ENCODE peak calls at places on chromosomes 1 and 21, in five cellular contexts. K, I, A, E and L are unnamed samples.

GRCh38 chr1:232226197-232226681 is 403.7 kb downstream of the SIPA1L2 start:
- DNase-seq in I (no peak), E (no peak), K (no peak), A (peak; percentile 81), L (no peak)

GRCh38 chr21:33268736-33269441 is 2.7 kb downstream of the IL10RB start:
- DNase-seq in K (peak; percentile 53), A (no peak), E (no peak), I (peak; percentile 35), L (no peak)

GRCh38 chr1:10046356-10047085 is 13.8 kb downstream of the UBE4B start:
- DNase-seq in K (no peak), E (no peak), A (no peak), I (no peak), L (no peak)

GRCh38 chr1:33468559-33468958 is 3.9 kb upstream of the ZSCAN20 start:
- DNase-seq in A (no peak), K (no peak), I (no peak), E (no peak), L (no peak)

GRCh38 chr21:36788116-36788515 is 89.2 kb downstream of the SIM2 start:
- DNase-seq in A (no peak), I (no peak), K (no peak), E (no peak), L (no peak)

GRCh38 chr1:221753828-221754188 is 11.9 kb upstream of the DUSP10 start:
- DNase-seq in A (no peak), E (no peak), K (no peak), I (no peak), L (no peak)

GRCh38 chr21:37073417-37074194 is 552 bp downstream of the TTC3 start:
- DNase-seq in K (no peak), I (peak; percentile 34), E (peak; percentile 36), A (no peak), L (peak; percentile 87)

GRCh38 chr1:238701024-238701423 is 685.3 kb upstream of the CHRM3 start:
- DNase-seq in E (no peak), I (no peak), K (no peak), A (no peak), L (no peak)

GRCh38 chr1:236065509-236066005 is 667 bp upstream of the NID1 start:
- DNase-seq in A (no peak), I (no peak), E (no peak), K (no peak), L (no peak)

GRCh38 chr1:113088972-113089371 is 16.0 kb downstream of the LRIG2 start:
- DNase-seq in K (no peak), I (no peak), A (no peak), E (no peak), L (no peak)

GRCh38 chr1:239675735-239676134 is 289.4 kb downstream of the CHRM3 start:
- DNase-seq in K (no peak), E (no peak), I (no peak), A (no peak), L (no peak)

GRCh38 chr1:58839871-58840835 is 56.3 kb upstream of the JUN start:
- DNase-seq in E (no peak), A (no peak), I (no peak), K (no peak), L (no peak)

GRCh38 chr1:226677121-226678020 is 61.7 kb downstream of the ITPKB start:
- DNase-seq in K (no peak), I (peak; percentile 61), A (no peak), E (no peak), L (peak; percentile 93)

GRCh38 chr1:199901341-199901740 is 126.2 kb upstream of the NR5A2 start:
- DNase-seq in I (no peak), K (no peak), A (no peak), E (no peak), L (no peak)

GRCh38 chr21:46368533-46369285 is 44.8 kb downstream of the PCNT start:
- DNase-seq in K (peak; percentile 71), E (peak; percentile 7), A (no peak), I (no peak), L (no peak)

GRCh38 chr1:6137758-6138157 is 42.4 kb downstream of the CHD5 start:
- DNase-seq in A (no peak), E (no peak), I (no peak), K (no peak), L (no peak)

GRCh38 chr21:34890724-34891609 is 158.1 kb downstream of the RUNX1 start:
- DNase-seq in A (peak; percentile 46), K (no peak), I (no peak), E (no peak), L (peak; percentile 84)

GRCh38 chr1:26302733-26303405 is 3.6 kb downstream of the UBXN11 start:
- DNase-seq in A (no peak), K (no peak), I (no peak), E (no peak), L (no peak)

GRCh38 chr1:98854137-98854536 is 150.5 kb downstream of the PLPPR5 start:
- DNase-seq in K (no peak), E (no peak), A (no peak), I (no peak), L (no peak)

GRCh38 chr1:228781161-228781771 is 46.0 kb downstream of the RHOU start:
- DNase-seq in E (no peak), K (no peak), A (no peak), I (no peak), L (no peak)

GRCh38 chr1:28130901-28131300 is 42.5 kb upstream of the EYA3 start:
- DNase-seq in E (no peak), K (no peak), A (no peak), I (no peak), L (no peak)

GRCh38 chr1:14983277-14983676 is 170.3 kb upstream of the TMEM51 start:
- DNase-seq in K (no peak), E (no peak), A (no peak), I (no peak), L (no peak)

GRCh38 chr1:198123146-198123545 is 33.7 kb upstream of the NEK7 start:
- DNase-seq in A (no peak), K (no peak), E (no peak), I (no peak), L (no peak)

GRCh38 chr1:44000266-44000665 is 8.9 kb downstream of the CCDC24 start:
- DNase-seq in K (no peak), I (no peak), A (no peak), E (no peak), L (no peak)

GRCh38 chr1:190551638-190552037 is 74.0 kb upstream of the BRINP3 start:
- DNase-seq in K (no peak), I (no peak), E (no peak), A (no peak), L (no peak)

GRCh38 chr1:205301220-205301821 is 20.2 kb downstream of the NUAK2 start:
- DNase-seq in K (no peak), I (no peak), A (peak; percentile 98), E (no peak), L (no peak)

GRCh38 chr1:9529190-9529589 is 10.1 kb upstream of the SLC25A33 start:
- DNase-seq in I (no peak), E (no peak), K (no peak), A (no peak), L (no peak)

GRCh38 chr1:235253219-235253640 is 74.7 kb downstream of the ARID4B start:
- DNase-seq in E (peak; percentile 23), K (no peak), A (peak; percentile 72), I (peak; percentile 44), L (no peak)

GRCh38 chr1:42949312-42950145 is 9.1 kb downstream of the SLC2A1 start:
- DNase-seq in A (no peak), I (no peak), E (no peak), K (no peak), L (no peak)

GRCh38 chr21:19874521-19874920 is 1123.7 kb upstream of the NCAM2 start:
- DNase-seq in K (no peak), I (no peak), E (no peak), A (no peak), L (no peak)

GRCh38 chr1:68955424-68955823 is 458.5 kb upstream of the DEPDC1 start:
- DNase-seq in E (no peak), A (no peak), K (no peak), I (no peak), L (no peak)

GRCh38 chr1:22471078-22471477 is 19.4 kb downstream of the ZBTB40 start:
- DNase-seq in E (no peak), K (no peak), I (no peak), A (no peak), L (no peak)

GRCh38 chr1:14970115-14970798 is 183.3 kb upstream of the TMEM51 start:
- DNase-seq in A (peak; percentile 54), E (no peak), K (no peak), I (no peak), L (peak; percentile 90)

GRCh38 chr1:161175771-161176453 is 1.4 kb downstream of the B4GALT3 start:
- DNase-seq in I (no peak), A (no peak), E (no peak), K (no peak), L (peak; percentile 73)

GRCh38 chr1:48093147-48093546 is 96.0 kb upstream of the TRABD2B start:
- DNase-seq in I (no peak), A (peak; percentile 5), E (no peak), K (no peak), L (no peak)

GRCh38 chr1:143610196-143610595 is 361.6 kb downstream of the FAM72C start:
- DNase-seq in K (no peak), A (no peak), I (no peak), E (no peak), L (no peak)

GRCh38 chr1:38454749-38455441 is 404.7 kb downstream of the RRAGC start:
- DNase-seq in A (no peak), K (no peak), I (no peak), E (no peak), L (no peak)

GRCh38 chr21:42845296-42845965 is 33.9 kb downstream of the WDR4 start:
- DNase-seq in K (no peak), E (no peak), I (no peak), A (peak; percentile 17), L (peak; percentile 68)

GRCh38 chr1:16075337-16076002 is 2.0 kb upstream of the FAM131C start:
- DNase-seq in A (no peak), I (no peak), K (no peak), E (no peak), L (no peak)